ENCODE peak calls at places on chromosomes 1 and 21, in nine cellular contexts. X, B, T, K, V, G, M, W and F are unnamed samples.

GRCh38 chr1:110243581-110243980 is 33.5 kb downstream of the KCNC4 start:
- DNase-seq in G (no peak), K (peak; percentile 48), M (no peak), W (no peak), V (no peak), T (peak; percentile 57), B (no peak), X (no peak), F (peak; percentile 23)

GRCh38 chr21:28240586-28240985 is 752.1 kb downstream of the LTN1 start:
- DNase-seq in G (no peak), M (no peak), V (no peak), B (no peak), W (no peak), T (no peak), X (no peak), K (no peak), F (no peak)

GRCh38 chr1:205545991-205546390 is 41.5 kb downstream of the CDK18 start:
- DNase-seq in V (no peak), W (peak; percentile 31), X (no peak), G (peak; percentile 16), M (no peak), B (peak; percentile 5), T (no peak), K (no peak), F (no peak)

GRCh38 chr21:25329227-25329626 is 278.1 kb downstream of the MRPL39 start:
- DNase-seq in G (no peak), M (no peak), V (no peak), X (no peak), B (no peak), T (no peak), K (no peak), W (no peak), F (no peak)

GRCh38 chr21:26140185-26140584 is 30.4 kb downstream of the APP start:
- DNase-seq in X (no peak), T (no peak), B (peak; percentile 44), K (no peak), M (peak; percentile 90), W (no peak), V (peak; percentile 50), G (peak; percentile 54), F (no peak)

GRCh38 chr1:229410692-229411433 is 23.0 kb downstream of the ACTA1 start:
- DNase-seq in W (no peak), K (peak; percentile 61), G (peak; percentile 71), T (no peak), V (no peak), M (no peak), B (peak; percentile 46), X (peak; percentile 86), F (peak; percentile 25)

GRCh38 chr1:19390901-19391595 is 78.9 kb downstream of the SLC66A1 start:
- DNase-seq in G (peak; percentile 62), V (no peak), K (peak; percentile 55), X (peak; percentile 85), W (peak; percentile 84), M (peak; percentile 7), T (peak; percentile 79), B (peak; percentile 71), F (peak; percentile 63)

GRCh38 chr1:75135829-75136142 is 1.6 kb downstream of the LHX8 start:
- DNase-seq in W (no peak), T (no peak), M (no peak), B (no peak), K (peak; percentile 53), V (no peak), G (no peak), X (no peak), F (no peak)

GRCh38 chr1:17128361-17128760 is 9.1 kb upstream of the PADI2 start:
- DNase-seq in M (peak; percentile 50), K (peak; percentile 54), X (no peak), T (no peak), G (no peak), W (no peak), V (no peak), B (no peak), F (no peak)

GRCh38 chr1:221829327-221830011 is 87.6 kb upstream of the DUSP10 start:
- DNase-seq in T (no peak), B (no peak), M (no peak), K (no peak), V (no peak), W (no peak), X (no peak), G (no peak), F (no peak)

GRCh38 chr1:59188413-59189213 is 108.3 kb upstream of the FGGY start:
- DNase-seq in V (no peak), K (no peak), B (no peak), T (no peak), M (no peak), X (no peak), G (no peak), W (no peak), F (no peak)

GRCh38 chr1:35568975-35569395 is 4.1 kb upstream of the TFAP2E start:
- DNase-seq in B (peak; percentile 68), W (no peak), X (peak; percentile 88), G (peak; percentile 78), T (peak; percentile 85), K (peak; percentile 87), V (peak; percentile 60), M (peak; percentile 35), F (peak; percentile 56)

GRCh38 chr1:7610106-7610731 is 160.9 kb upstream of the VAMP3 start:
- DNase-seq in T (peak; percentile 30), V (no peak), G (no peak), B (no peak), K (no peak), M (no peak), W (peak; percentile 25), X (no peak), F (no peak)

GRCh38 chr1:115877511-115877910 is 36.6 kb upstream of the NHLH2 start:
- DNase-seq in K (peak; percentile 50), G (no peak), B (no peak), X (no peak), T (no peak), W (no peak), M (no peak), V (no peak), F (peak; percentile 53)

GRCh38 chr1:229990326-229990725 is 76.7 kb upstream of the GALNT2 start:
- DNase-seq in M (no peak), X (no peak), V (peak; percentile 38), G (no peak), T (no peak), W (no peak), K (no peak), B (no peak), F (no peak)

GRCh38 chr1:183807549-183808168 is 2.7 kb downstream of the RGL1 start:
- DNase-seq in T (no peak), X (no peak), G (no peak), K (no peak), M (no peak), W (no peak), B (peak; percentile 19), V (no peak), F (no peak)

GRCh38 chr1:183806650-183807049 is 1.7 kb downstream of the RGL1 start:
- DNase-seq in X (no peak), K (peak; percentile 11), M (no peak), W (no peak), B (no peak), V (no peak), T (no peak), G (no peak), F (no peak)

GRCh38 chr1:183806086-183806485 is 1.2 kb downstream of the RGL1 start:
- DNase-seq in K (no peak), X (no peak), G (no peak), T (no peak), B (no peak), W (no peak), V (no peak), M (no peak), F (no peak)

GRCh38 chr1:183804382-183804781 is 538 bp upstream of the RGL1 start:
- DNase-seq in V (no peak), G (no peak), X (peak; percentile 59), K (peak; percentile 43), B (no peak), T (no peak), W (peak; percentile 68), M (no peak), F (no peak)

GRCh38 chr1:183804916-183805734 is at the start of gene RGL1:
- DNase-seq in K (peak; percentile 69), B (peak; percentile 60), M (peak; percentile 22), V (peak; percentile 61), X (peak; percentile 82), W (peak; percentile 82), T (peak; percentile 84), G (peak; percentile 46), F (peak; percentile 80)
- TF ChIP-seq POLR2AphosphoS5 in K (no peak), B (peak; percentile 62), M (no peak), V (no peak), X (peak; percentile 19), W (peak; percentile 45), T (peak; percentile 97), G (peak; percentile 80), F (peak; percentile 87)

DNA sequence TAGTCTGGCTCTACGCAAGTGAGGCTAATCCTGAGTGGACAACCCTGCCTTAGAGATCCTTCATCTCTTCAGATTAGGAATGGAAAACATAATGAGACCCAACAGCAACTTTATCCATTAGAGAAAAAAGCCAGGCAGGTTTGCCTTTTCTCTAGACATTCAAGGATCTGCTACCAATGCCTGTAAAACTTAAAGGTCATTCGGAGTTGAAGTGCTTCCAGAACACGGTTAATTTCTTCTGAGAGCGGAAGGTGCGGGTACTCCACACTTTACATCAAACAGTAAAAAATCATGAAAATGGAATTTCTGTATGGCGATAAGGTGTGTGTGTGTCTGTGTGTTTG is 65.3 kb upstream of the PRKACB start:
- DNase-seq in T (no peak), B (no peak), G (no peak), W (no peak), X (no peak), K (no peak), V (no peak), M (no peak), F (no peak)
- H3K36me3 ChIP-seq in T (no peaks in the 10 kb centered on the region), B (no peaks in the 10 kb centered on the region), G (no peaks in the 10 kb centered on the region), W (no peaks in the 10 kb centered on the region), X (peaks cover 15% of the 10 kb centered on the region), K (no peaks in the 10 kb centered on the region), V (no peaks in the 10 kb centered on the region), M (no peaks in the 10 kb centered on the region), F (no peaks in the 10 kb centered on the region)

DNA sequence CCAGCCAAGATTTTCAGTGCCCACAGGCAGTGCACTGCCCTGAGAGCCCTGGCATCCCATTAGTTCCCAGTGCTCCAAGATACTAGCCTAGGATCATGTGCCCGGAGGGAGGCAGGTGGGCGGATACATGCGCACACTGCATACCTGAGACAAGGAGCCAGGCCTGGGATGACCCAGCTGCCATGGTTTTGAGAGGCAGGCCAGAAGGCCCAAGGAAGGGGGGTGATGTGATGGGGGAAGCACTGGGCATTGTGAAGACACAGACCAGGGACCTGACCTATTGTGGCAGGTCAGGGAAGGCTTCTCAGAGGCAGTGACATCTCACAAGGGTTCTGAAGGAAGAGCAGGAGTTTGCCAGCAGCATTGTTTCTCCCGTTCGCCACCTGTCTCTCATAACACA is 3.6 kb downstream of the ZC3H12A start:
- DNase-seq in B (peak; percentile 23), G (no peak), W (no peak), T (peak; percentile 79), V (no peak), X (no peak), K (no peak), M (no peak), F (no peak)
- TF ChIP-seq POLR2AphosphoS5 in B (no peak), G (no peak), W (no peak), T (no peak), V (no peak), X (no peak), K (no peak), M (no peak), F (no peak)

DNA sequence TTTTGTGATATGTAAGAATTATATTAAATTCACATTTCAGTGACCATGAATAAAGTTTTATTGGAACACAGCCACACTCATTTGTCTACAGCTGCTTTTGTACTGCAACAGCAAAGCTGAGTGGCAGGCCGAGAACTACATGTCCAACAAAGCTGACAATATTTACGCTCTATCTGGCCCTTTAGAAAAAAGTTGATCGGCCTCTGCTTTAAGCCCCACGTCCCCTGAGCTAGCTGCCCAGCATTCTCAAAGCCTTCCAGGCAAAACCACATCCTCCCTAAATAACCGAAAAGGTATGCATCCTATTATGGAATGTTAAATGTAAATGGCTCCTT is 8.6 kb downstream of the SLC2A1 start:
- DNase-seq in X (no peak), W (no peak), G (no peak), V (no peak), B (no peak), T (no peak), K (no peak), M (no peak), F (no peak)
- H3K36me3 ChIP-seq in X (peaks cover 3% of the 10 kb centered on the region), W (no peaks in the 10 kb centered on the region), G (no peaks in the 10 kb centered on the region), V (peaks cover 83% of the 10 kb centered on the region), B (no peaks in the 10 kb centered on the region), T (no peaks in the 10 kb centered on the region), K (peaks cover 37% of the 10 kb centered on the region), M (peaks cover 27% of the 10 kb centered on the region), F (no peaks in the 10 kb centered on the region)